ENCODE peak calls at places on chromosomes 2 and 18, in six cellular contexts. One of them, this sample, is unnamed. For H3K27me3, the result is how much of the 10 kb centered on the place peaks cover.

GRCh38 chr2:119694994-119695521 is 16.1 kb downstream of the TMEM177 start:
- DNase-seq in mesendoderm: peak
- DNase-seq in IMR-90: peak
- DNase-seq in H1: no peak
- DNase-seq in mesenchymal stem cell: peak
- DNase-seq in H9: no peak
- DNase-seq in this sample: no peak

GRCh38 chr2:221123396-221123795 is 448.7 kb downstream of the EPHA4 start:
- DNase-seq in mesenchymal stem cell: no peak
- DNase-seq in mesendoderm: no peak
- DNase-seq in H9: no peak
- DNase-seq in H1: no peak
- DNase-seq in IMR-90: no peak
- DNase-seq in this sample: no peak

GRCh38 chr2:25230128-25230527 is 61.7 kb upstream of the POMC start:
- DNase-seq in mesenchymal stem cell: no peak
- DNase-seq in H1: no peak
- DNase-seq in mesendoderm: no peak
- DNase-seq in IMR-90: no peak
- DNase-seq in H9: no peak
- DNase-seq in this sample: no peak

GRCh38 chr2:192195548-192196418 is 1.1 kb upstream of the TMEFF2 start:
- DNase-seq in IMR-90: peak
- DNase-seq in H1: no peak
- DNase-seq in H9: peak
- DNase-seq in mesenchymal stem cell: peak
- DNase-seq in mesendoderm: peak
- DNase-seq in this sample: peak

GRCh38 chr18:2197945-2198344 is 373.4 kb downstream of the METTL4 start:
- DNase-seq in H1: no peak
- DNase-seq in mesendoderm: no peak
- DNase-seq in H9: no peak
- DNase-seq in IMR-90: no peak
- DNase-seq in mesenchymal stem cell: no peak
- DNase-seq in this sample: no peak

GRCh38 chr2:43041167-43041566 is 185.2 kb downstream of the ZFP36L2 start:
- DNase-seq in H1: no peak
- DNase-seq in mesendoderm: peak
- DNase-seq in IMR-90: no peak
- DNase-seq in H9: no peak
- DNase-seq in mesenchymal stem cell: peak
- DNase-seq in this sample: no peak

GRCh38 chr2:175742367-175742766 is 259.7 kb downstream of the LNPK start:
- DNase-seq in H1: no peak
- DNase-seq in IMR-90: peak
- DNase-seq in mesenchymal stem cell: no peak
- DNase-seq in H9: no peak
- DNase-seq in mesendoderm: no peak
- DNase-seq in this sample: no peak

GRCh38 chr2:134337617-134338016 is 83.7 kb downstream of the MGAT5 start:
- DNase-seq in H9: no peak
- DNase-seq in IMR-90: no peak
- DNase-seq in mesendoderm: no peak
- DNase-seq in mesenchymal stem cell: no peak
- DNase-seq in H1: no peak
- DNase-seq in this sample: no peak

GRCh38 chr18:77165489-77166415 is 33.2 kb upstream of the MBP start:
- DNase-seq in mesenchymal stem cell: no peak
- DNase-seq in mesendoderm: no peak
- DNase-seq in H1: no peak
- DNase-seq in H9: no peak
- DNase-seq in IMR-90: no peak
- DNase-seq in this sample: no peak

GRCh38 chr2:17594533-17595391 is 54.3 kb downstream of the VSNL1 start:
- DNase-seq in IMR-90: peak
- DNase-seq in H9: no peak
- DNase-seq in H1: no peak
- DNase-seq in mesendoderm: peak
- DNase-seq in mesenchymal stem cell: peak
- DNase-seq in this sample: no peak

GRCh38 chr2:17591846-17592245 is 51.4 kb downstream of the VSNL1 start:
- DNase-seq in H9: no peak
- DNase-seq in H1: no peak
- DNase-seq in IMR-90: no peak
- DNase-seq in mesendoderm: no peak
- DNase-seq in mesenchymal stem cell: no peak
- DNase-seq in this sample: no peak

GRCh38 chr2:17593445-17593840 is 52.9 kb downstream of the VSNL1 start:
- DNase-seq in IMR-90: no peak
- DNase-seq in mesenchymal stem cell: no peak
- DNase-seq in mesendoderm: no peak
- DNase-seq in H9: no peak
- DNase-seq in H1: no peak
- DNase-seq in this sample: no peak

GRCh38 chr2:17592731-17593409 is 52.4 kb downstream of the VSNL1 start:
- DNase-seq in H9: no peak
- DNase-seq in mesendoderm: no peak
- DNase-seq in mesenchymal stem cell: no peak
- DNase-seq in IMR-90: no peak
- DNase-seq in H1: no peak
- DNase-seq in this sample: no peak

DNA sequence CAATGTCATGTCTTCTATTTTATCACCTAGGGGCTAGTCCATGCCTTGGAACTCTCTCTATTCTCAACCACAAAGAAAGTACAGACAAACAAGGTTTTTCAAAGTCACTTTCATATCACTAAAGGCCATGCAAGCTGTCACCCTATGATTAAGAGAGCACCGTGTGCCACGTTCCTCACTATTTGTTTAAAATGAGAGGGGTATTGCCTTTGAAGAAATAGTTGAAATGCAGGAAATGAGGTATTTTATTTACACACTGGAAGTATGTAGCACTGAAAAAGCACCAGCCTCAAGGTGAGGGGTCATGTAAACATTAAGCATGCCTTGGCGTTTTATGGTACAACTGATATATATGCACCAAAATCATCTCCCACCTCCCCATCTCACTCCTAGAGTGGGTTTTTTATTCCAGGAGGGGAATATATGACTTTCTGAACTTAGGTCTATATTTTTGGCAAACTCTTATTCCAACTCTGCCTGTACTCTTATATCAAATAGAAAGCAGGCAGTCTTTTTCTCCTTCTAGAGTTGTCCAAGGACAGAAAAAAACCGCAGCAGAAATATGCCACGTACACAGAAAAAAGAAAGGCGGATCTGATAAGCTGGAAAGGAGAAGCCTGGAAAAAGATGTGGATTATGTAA is 53.5 kb downstream of the VSNL1 start:
- DNase-seq in mesendoderm: no peak
- DNase-seq in IMR-90: peak
- DNase-seq in H9: no peak
- DNase-seq in H1: no peak
- DNase-seq in mesenchymal stem cell: peak
- DNase-seq in this sample: no peak
- H2BK15ac ChIP-seq in mesendoderm: no peak
- H2BK15ac ChIP-seq in IMR-90: no peak
- H2BK15ac ChIP-seq in H9: no peak
- H2BK15ac ChIP-seq in H1: no peak
- H2BK15ac ChIP-seq in mesenchymal stem cell: no peak
- H2BK15ac ChIP-seq in this sample: no peak

GRCh38 chr2:144389930-144390311 is 130.0 kb downstream of the ZEB2 start:
- DNase-seq in H9: no peak
- DNase-seq in IMR-90: no peak
- DNase-seq in mesendoderm: no peak
- DNase-seq in H1: no peak
- DNase-seq in mesenchymal stem cell: no peak
- DNase-seq in this sample: no peak
- H3K27me3 ChIP-seq in H9: under half
- H3K27me3 ChIP-seq in IMR-90: under half
- H3K27me3 ChIP-seq in mesendoderm: under half
- H3K27me3 ChIP-seq in H1: under half
- H3K27me3 ChIP-seq in mesenchymal stem cell: under half
- H3K27me3 ChIP-seq in this sample: under half

DNA sequence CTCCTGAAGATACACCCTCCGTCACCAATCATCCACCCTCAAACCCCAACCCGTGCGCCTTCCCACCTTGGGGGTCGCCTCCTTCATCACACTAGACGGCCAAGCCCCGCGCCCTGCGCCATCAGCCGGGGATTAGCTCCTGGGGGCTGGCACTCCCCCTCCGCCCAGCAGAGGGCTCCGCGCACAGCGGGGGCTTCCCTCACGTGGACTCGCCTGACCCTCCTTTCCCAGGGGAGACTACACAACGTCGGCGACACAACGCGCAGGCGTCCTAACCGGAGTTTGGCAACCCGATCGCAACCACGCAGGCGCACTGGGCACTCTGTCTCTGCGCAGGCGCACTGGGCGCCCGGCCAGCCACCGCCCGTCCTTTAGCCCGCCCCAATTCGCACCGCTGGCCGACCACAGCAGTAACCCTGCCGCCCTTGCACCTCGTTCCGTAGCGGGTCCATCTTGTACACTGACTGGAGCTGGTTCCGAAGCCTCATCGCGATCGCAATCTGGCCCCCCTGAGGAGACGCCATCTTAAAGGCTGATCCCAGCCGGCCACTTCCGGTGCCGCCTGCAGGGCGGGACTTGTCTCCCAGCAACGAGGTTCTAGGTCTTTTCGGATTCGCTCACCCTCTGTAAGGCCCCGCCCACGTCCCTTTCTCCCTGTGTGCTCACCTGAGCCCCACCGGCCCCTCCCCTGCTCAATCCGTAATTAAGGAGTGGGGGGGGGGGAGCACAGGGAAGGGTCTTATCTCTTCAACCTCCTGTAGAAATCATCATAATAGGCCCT is at the start of gene PCGF1:
- DNase-seq in H1: peak
- DNase-seq in H9: peak
- DNase-seq in mesenchymal stem cell: peak
- DNase-seq in IMR-90: peak
- DNase-seq in mesendoderm: peak
- DNase-seq in this sample: peak
- H4K8ac ChIP-seq in H1: peak
- H4K8ac ChIP-seq in H9: no peak
- H4K8ac ChIP-seq in mesenchymal stem cell: peak
- H4K8ac ChIP-seq in IMR-90: peak
- H4K8ac ChIP-seq in mesendoderm: no peak
- H4K8ac ChIP-seq in this sample: peak

GRCh38 chr18:23158884-23159820 is 23.9 kb downstream of the CABLES1 start:
- DNase-seq in H9: no peak
- DNase-seq in mesendoderm: no peak
- DNase-seq in IMR-90: no peak
- DNase-seq in H1: no peak
- DNase-seq in mesenchymal stem cell: no peak
- DNase-seq in this sample: no peak
- H2BK15ac ChIP-seq in H9: no peak
- H2BK15ac ChIP-seq in mesendoderm: no peak
- H2BK15ac ChIP-seq in IMR-90: no peak
- H2BK15ac ChIP-seq in H1: no peak
- H2BK15ac ChIP-seq in mesenchymal stem cell: no peak
- H2BK15ac ChIP-seq in this sample: no peak

GRCh38 chr2:161419338-161419965 is 3.4 kb downstream of the TBR1 start:
- DNase-seq in mesenchymal stem cell: no peak
- DNase-seq in H1: no peak
- DNase-seq in mesendoderm: no peak
- DNase-seq in IMR-90: no peak
- DNase-seq in H9: no peak
- DNase-seq in this sample: no peak
- H3K27me3 ChIP-seq in mesenchymal stem cell: half or more
- H3K27me3 ChIP-seq in H1: half or more
- H3K27me3 ChIP-seq in mesendoderm: half or more
- H3K27me3 ChIP-seq in IMR-90: half or more
- H3K27me3 ChIP-seq in H9: half or more
- H3K27me3 ChIP-seq in this sample: half or more

DNA sequence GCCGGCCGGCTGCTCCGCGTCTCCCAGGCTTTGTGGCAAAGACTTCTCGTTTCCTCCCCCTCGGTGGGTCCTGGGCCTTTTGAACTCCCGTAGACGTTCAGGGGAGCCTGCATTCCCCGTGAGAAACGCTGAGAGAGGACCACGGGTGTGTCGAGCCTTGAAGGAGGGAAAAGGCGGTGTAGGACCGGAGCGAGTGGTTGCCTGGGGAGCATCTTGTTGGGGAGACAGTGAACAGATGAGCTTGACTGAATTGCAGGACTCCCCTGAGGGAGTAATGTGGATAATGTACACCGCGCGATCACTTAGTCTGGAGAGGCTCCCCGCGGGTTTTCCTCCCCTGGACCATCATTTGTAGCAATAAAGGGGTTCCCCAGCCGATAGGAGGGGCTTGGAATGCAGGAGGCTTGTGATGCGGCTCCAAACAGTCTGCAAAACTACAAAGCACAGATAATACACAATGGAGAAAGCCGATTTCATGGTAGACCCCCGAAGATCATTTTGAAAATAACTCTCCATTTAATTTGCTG is 769 bp downstream of the ALMS1 start:
- DNase-seq in IMR-90: no peak
- DNase-seq in mesendoderm: no peak
- DNase-seq in mesenchymal stem cell: peak
- DNase-seq in H1: no peak
- DNase-seq in H9: no peak
- DNase-seq in this sample: no peak
- H4K8ac ChIP-seq in IMR-90: peak
- H4K8ac ChIP-seq in mesendoderm: no peak
- H4K8ac ChIP-seq in mesenchymal stem cell: peak
- H4K8ac ChIP-seq in H1: peak
- H4K8ac ChIP-seq in H9: no peak
- H4K8ac ChIP-seq in this sample: no peak

GRCh38 chr2:102093662-102094061 is 48.9 kb upstream of the IL1R1 start:
- DNase-seq in H9: no peak
- DNase-seq in mesendoderm: no peak
- DNase-seq in IMR-90: no peak
- DNase-seq in mesenchymal stem cell: no peak
- DNase-seq in H1: no peak
- DNase-seq in this sample: no peak
- H2BK15ac ChIP-seq in H9: no peak
- H2BK15ac ChIP-seq in mesendoderm: no peak
- H2BK15ac ChIP-seq in IMR-90: no peak
- H2BK15ac ChIP-seq in mesenchymal stem cell: peak
- H2BK15ac ChIP-seq in H1: no peak
- H2BK15ac ChIP-seq in this sample: peak

This sample was measured in neuronal stem cell.